ENCODE peak calls at places on chromosomes 13 and 19, in nine cellular contexts. M is Peyer's patch, Y is PC-3, F is psoas muscle, P is tibial nerve, N is H9, L is mesendoderm, H is body of pancreas, X is right lobe of liver. A is an unnamed sample.

GRCh38 chr19:21328402-21328801 is 808 bp downstream of the ZNF708 start:
- DNase-seq in M (no peak), Y (no peak), F (no peak), P (no peak), N (no peak), L (peak; percentile 82), H (no peak), X (no peak), A (no peak)

GRCh38 chr13:72253754-72254153 is 386.8 kb upstream of the DACH1 start:
- DNase-seq in M (no peak), Y (peak; percentile 65), F (no peak), P (no peak), N (no peak), L (no peak), H (no peak), X (no peak), A (no peak)

GRCh38 chr13:75946746-75947397 is 310.7 kb downstream of the LMO7 start:
- DNase-seq in M (no peak), Y (no peak), F (no peak), P (no peak), N (no peak), L (no peak), H (no peak), X (no peak), A (no peak)

GRCh38 chr19:55619264-55619663 is 5.1 kb downstream of the ZNF784 start:
- DNase-seq in M (no peak), Y (no peak), F (no peak), P (no peak), N (no peak), L (no peak), H (no peak), X (no peak), A (no peak)

GRCh38 chr19:39845621-39846175 is 481 bp downstream of the FBL start:
- DNase-seq in M (no peak), Y (no peak), F (no peak), P (no peak), N (no peak), L (peak; percentile 60), H (no peak), X (no peak), A (no peak)

GRCh38 chr19:17095141-17095919 is 19.8 kb downstream of the MYO9B start:
- DNase-seq in M (no peak), Y (no peak), F (peak; percentile 61), P (no peak), N (no peak), L (no peak), H (peak; percentile 33), X (no peak), A (no peak)

GRCh38 chr19:10260141-10260584 is 8.1 kb downstream of the MRPL4 start:
- DNase-seq in M (no peak), Y (peak; percentile 56), F (no peak), P (no peak), N (no peak), L (no peak), H (no peak), X (no peak), A (no peak)

GRCh38 chr13:108903613-108904012 is 274.2 kb downstream of the MYO16 start:
- DNase-seq in M (no peak), Y (no peak), F (no peak), P (no peak), N (no peak), L (no peak), H (no peak), X (no peak), A (no peak)

GRCh38 chr13:100440756-100441421 is 147.7 kb downstream of the GGACT start:
- DNase-seq in M (no peak), Y (no peak), F (no peak), P (no peak), N (no peak), L (no peak), H (no peak), X (no peak), A (no peak)

GRCh38 chr19:49954092-49954825 is 6.7 kb downstream of the SIGLEC11 start:
- DNase-seq in M (no peak), Y (no peak), F (no peak), P (no peak), N (no peak), L (no peak), H (no peak), X (no peak), A (no peak)

GRCh38 chr19:47258434-47258833 is 2.1 kb downstream of the CCDC9 start:
- DNase-seq in M (no peak), Y (no peak), F (no peak), P (no peak), N (no peak), L (no peak), H (no peak), X (no peak), A (no peak)

GRCh38 chr13:76683168-76683567 is 203.0 kb downstream of the KCTD12 start:
- DNase-seq in M (no peak), Y (no peak), F (no peak), P (no peak), N (no peak), L (no peak), H (no peak), X (no peak), A (no peak)

GRCh38 chr13:59782696-59783095 is 381.0 kb downstream of the DIAPH3 start:
- DNase-seq in M (no peak), Y (no peak), F (no peak), P (no peak), N (no peak), L (no peak), H (no peak), X (no peak), A (no peak)
- H3K4me1 ChIP-seq in M (no peaks in the 10 kb centered on the region), Y (peaks cover 4% of the 10 kb centered on the region), F (no peaks in the 10 kb centered on the region), P (no peaks in the 10 kb centered on the region), N (no peaks in the 10 kb centered on the region), L (no peaks in the 10 kb centered on the region), H (no peaks in the 10 kb centered on the region), X (no peaks in the 10 kb centered on the region), A (no peaks in the 10 kb centered on the region)

GRCh38 chr13:99227909-99228688 is 27.4 kb downstream of the UBAC2 start:
- DNase-seq in M (no peak), Y (peak; percentile 14), F (peak; percentile 51), P (no peak), N (no peak), L (no peak), H (no peak), X (no peak), A (no peak)

GRCh38 chr13:99230991-99231390 is 27.2 kb downstream of the GPR18 start:
- DNase-seq in M (no peak), Y (no peak), F (no peak), P (no peak), N (no peak), L (peak; percentile 35), H (no peak), X (no peak), A (no peak)

GRCh38 chr13:99227331-99227900 is 26.8 kb downstream of the UBAC2 start:
- DNase-seq in M (no peak), Y (no peak), F (no peak), P (no peak), N (no peak), L (no peak), H (no peak), X (no peak), A (no peak)

GRCh38 chr13:99226493-99226892 is 25.8 kb downstream of the UBAC2 start:
- DNase-seq in M (no peak), Y (no peak), F (no peak), P (no peak), N (no peak), L (no peak), H (no peak), X (no peak), A (no peak)

DNA sequence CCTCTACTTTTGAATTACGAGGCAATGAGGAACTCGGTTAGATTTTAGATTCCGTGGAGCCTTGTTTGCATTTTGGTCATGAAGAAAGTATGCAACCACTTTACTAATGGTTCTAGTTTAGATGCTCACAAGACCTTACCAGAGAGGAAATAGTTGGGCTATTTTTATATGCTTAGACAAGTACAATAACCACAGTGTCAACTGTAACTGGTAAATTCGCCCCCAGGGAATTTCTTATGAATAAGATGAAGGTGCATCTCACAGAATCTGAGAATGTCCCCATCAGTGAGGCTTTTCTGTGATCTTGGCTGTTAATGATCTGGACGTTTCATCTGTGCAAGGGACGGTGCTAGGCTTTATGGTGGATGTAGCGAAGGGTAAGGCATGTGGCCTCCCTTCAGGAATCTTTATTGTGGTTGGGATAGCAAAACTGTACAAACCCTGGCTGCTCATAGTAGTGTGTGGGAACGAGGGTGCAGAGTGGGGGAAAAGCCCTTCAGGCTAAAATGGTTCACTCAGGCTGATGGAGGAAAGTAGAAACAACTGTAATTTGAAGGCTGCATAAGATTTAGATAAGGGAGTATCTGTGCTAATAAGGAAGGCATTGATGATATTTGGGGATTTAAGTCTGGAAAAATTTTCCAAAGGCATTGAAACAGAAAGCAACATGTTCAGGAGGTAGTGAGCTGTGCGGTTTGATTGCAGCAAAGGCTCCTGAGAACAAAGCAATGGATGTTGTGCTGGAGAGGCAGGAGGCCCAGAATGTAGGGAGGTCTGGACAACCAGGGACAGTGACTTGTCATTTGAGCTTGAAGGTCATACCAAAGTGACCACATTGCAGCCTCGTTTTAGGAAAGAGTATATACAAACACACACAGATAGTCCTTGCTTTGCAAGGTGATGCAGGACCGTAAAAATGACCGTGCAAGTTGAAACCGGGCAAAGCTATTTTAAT is 28.4 kb downstream of the UBAC2 start:
- DNase-seq in M (no peak), Y (peak; percentile 78), F (no peak), P (no peak), N (no peak), L (no peak), H (no peak), X (no peak), A (no peak)
- H3K4me1 ChIP-seq in M (peaks cover 4% of the 10 kb centered on the region), Y (peaks cover 28% of the 10 kb centered on the region), F (peaks cover 72% of the 10 kb centered on the region), P (peaks cover 31% of the 10 kb centered on the region), N (no peaks in the 10 kb centered on the region), L (peaks cover 7% of the 10 kb centered on the region), H (peaks cover 3% of the 10 kb centered on the region), X (no peaks in the 10 kb centered on the region), A (peaks cover 38% of the 10 kb centered on the region)

DNA sequence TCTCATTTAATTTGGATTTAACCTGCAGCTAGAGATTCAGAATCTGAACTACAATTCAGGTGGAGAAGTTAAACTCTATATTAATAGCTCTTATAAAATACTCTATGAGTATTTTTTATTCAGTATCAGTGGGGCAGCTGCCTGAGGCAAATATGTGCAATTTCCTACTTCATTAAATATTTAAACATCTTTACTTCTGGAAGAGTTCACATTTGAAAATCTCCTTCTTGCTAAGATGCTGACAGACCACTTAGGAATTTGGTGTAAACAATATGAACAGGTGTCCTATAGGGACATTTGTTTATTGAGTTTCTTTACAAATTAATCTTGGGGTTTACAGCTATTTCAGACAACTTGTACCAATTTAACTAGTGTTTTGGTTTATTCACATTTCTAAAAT is 20.4 kb downstream of the STARD13 start:
- DNase-seq in M (no peak), Y (peak; percentile 41), F (no peak), P (no peak), N (no peak), L (no peak), H (no peak), X (no peak), A (no peak)
- H3K4me1 ChIP-seq in M (no peaks in the 10 kb centered on the region), Y (peaks cover 55% of the 10 kb centered on the region), F (peaks cover 49% of the 10 kb centered on the region), P (peaks cover 100% of the 10 kb centered on the region), N (peaks cover 4% of the 10 kb centered on the region), L (peaks cover 4% of the 10 kb centered on the region), H (peaks cover 84% of the 10 kb centered on the region), X (peaks cover 2% of the 10 kb centered on the region), A (peaks cover 96% of the 10 kb centered on the region)

DNA sequence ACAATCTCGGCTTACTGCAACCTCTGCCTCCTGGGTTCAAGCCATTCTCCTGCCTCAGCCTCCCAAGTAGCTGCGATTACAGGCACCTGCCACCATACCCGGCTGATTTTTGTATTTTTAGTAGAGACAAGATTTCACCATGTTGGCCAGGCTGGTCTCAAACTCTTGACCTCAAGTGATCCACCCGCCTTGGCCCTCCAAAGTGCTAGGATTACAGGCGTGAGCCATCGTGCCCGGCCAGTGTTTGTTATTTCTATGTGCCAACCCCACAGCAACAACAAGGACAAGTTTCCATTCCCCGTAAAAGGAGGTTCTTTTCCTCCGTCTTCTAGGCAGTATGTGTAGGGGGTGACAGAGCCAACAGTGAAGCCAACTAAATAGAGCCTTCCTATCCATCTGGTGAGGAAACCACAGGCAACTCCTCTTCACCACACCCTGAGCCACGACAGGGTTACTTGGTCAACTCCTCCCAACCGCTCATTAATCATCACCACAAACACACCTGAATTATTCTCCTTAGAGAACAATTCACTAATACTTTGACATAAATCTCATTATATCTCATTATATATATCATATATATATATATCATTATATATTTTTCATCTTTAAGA is 25.5 kb downstream of the FOXO1 start:
- DNase-seq in M (no peak), Y (peak; percentile 37), F (no peak), P (no peak), N (no peak), L (no peak), H (no peak), X (no peak), A (no peak)
- H3K4me1 ChIP-seq in M (peaks cover 21% of the 10 kb centered on the region), Y (peaks cover 6% of the 10 kb centered on the region), F (peaks cover 74% of the 10 kb centered on the region), P (peaks cover 100% of the 10 kb centered on the region), N (peaks cover 13% of the 10 kb centered on the region), L (peaks cover 5% of the 10 kb centered on the region), H (peaks cover 45% of the 10 kb centered on the region), X (peaks cover 4% of the 10 kb centered on the region), A (peaks cover 75% of the 10 kb centered on the region)

A was measured in esophagus muscularis mucosa.